ENCODE peak calls at places on chromosomes 2 and 18, in four cellular contexts. O is HL-60, V is SK-N-SH, M is HCT116. K is an unnamed sample.

GRCh38 chr2:228819701-228820100 is 451.4 kb downstream of the PID1 start:
- DNase-seq in O (no peak), V (no peak), M (no peak), K (no peak)

GRCh38 chr2:29207352-29207751 is 92.1 kb downstream of the CLIP4 start:
- DNase-seq in O (no peak), V (no peak), M (no peak), K (no peak)

GRCh38 chr18:76491801-76492668 is 3.0 kb downstream of the ZNF516 start:
- DNase-seq in O (no peak), V (peak; percentile 51), M (no peak), K (no peak)

GRCh38 chr2:236600158-236600557 is 30.5 kb downstream of the ACKR3 start:
- DNase-seq in O (no peak), V (no peak), M (no peak), K (no peak)

GRCh38 chr18:62587689-62588088 is 64.9 kb downstream of the ZCCHC2 start:
- DNase-seq in O (no peak), V (no peak), M (no peak), K (no peak)

GRCh38 chr2:28589746-28590463 is 94.0 kb downstream of the PLB1 start:
- DNase-seq in O (no peak), V (no peak), M (no peak), K (no peak)

GRCh38 chr2:42200534-42201227 is 31.5 kb downstream of the EML4 start:
- DNase-seq in O (no peak), V (no peak), M (no peak), K (no peak)

GRCh38 chr2:31255911-31256571 is 22.1 kb downstream of the EHD3 start:
- DNase-seq in O (no peak), V (no peak), M (no peak), K (no peak)

DNA sequence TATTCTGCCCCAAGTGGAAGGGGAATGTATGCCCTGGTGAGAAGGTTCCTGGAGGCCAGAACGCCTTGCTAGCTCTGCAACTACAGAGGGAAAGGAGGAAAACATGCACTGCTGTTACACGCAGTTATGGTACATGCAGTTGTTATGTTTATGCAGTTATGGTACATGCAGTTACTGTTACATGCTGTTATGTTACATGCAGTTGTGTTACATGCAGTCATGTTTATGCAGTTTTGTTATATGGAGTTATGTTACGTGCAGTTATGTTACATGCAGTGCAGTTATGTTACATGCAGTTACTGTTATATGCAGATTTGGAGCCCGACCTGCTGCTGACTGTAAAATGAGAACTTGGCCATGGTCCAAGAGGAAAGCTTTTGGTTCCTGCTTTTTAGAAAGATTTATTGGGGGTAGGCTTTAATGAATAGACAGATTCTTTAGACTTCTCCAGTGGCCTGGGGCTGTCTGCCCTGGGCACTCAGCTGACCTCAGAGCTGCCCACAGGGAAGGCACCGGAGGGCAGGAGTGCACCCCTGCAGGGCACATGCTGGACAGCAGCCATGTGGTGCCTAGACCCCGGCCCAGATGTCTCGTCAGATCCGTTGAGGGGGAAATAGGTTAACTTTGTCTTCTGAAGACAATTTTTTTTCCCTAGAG is 84.2 kb downstream of the LDLRAD4 start:
- DNase-seq in O (no peak), V (no peak), M (no peak), K (no peak)
- TF ChIP-seq REST in O (peak; percentile 63), V (no peak), M (no peak), K (no peak)

GRCh38 chr2:73386342-73386868 is 769 bp downstream of the ALMS1 start:
- DNase-seq in O (no peak), V (no peak), M (no peak), K (no peak)
- TF ChIP-seq POLR2AphosphoS5 in O (no peak), V (no peak), M (no peak), K (peak; percentile 91)

GRCh38 chr2:16971722-16972234 is 306.1 kb upstream of the CYRIA start:
- DNase-seq in O (no peak), V (no peak), M (no peak), K (no peak)

GRCh38 chr2:16973586-16974274 is 308.1 kb upstream of the CYRIA start:
- DNase-seq in O (no peak), V (no peak), M (no peak), K (no peak)

DNA sequence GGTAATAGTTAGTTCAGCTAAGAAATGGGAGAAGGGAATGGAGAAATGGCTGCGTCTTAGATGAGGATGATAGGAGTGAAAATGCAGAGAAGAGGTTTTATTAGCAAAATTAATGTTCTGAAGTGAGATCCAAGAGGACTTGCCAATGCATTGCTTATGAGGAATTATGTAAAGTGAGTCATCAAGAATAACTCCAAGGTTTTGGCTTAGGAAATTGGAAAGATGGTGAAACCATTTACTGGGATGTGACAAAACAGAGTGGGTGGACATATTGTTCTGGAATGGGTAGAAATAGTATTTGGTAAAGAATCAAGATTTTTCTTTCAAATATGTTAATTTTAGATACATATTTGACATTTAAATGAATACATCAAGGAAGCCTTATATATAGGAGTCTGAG is 306.6 kb upstream of the CYRIA start:
- DNase-seq in O (no peak), V (no peak), M (no peak), K (no peak)
- TF ChIP-seq CTCF in O (no peak), V (no peak), M (no peak), K (no peak)

GRCh38 chr18:37944871-37945270 is 379.3 kb upstream of the CELF4 start:
- DNase-seq in O (no peak), V (no peak), M (no peak), K (no peak)

GRCh38 chr18:37946324-37946723 is 380.7 kb upstream of the CELF4 start:
- DNase-seq in O (no peak), V (no peak), M (no peak), K (no peak)
- TF ChIP-seq REST in O (no peak), V (no peak), M (no peak), K (no peak)

DNA sequence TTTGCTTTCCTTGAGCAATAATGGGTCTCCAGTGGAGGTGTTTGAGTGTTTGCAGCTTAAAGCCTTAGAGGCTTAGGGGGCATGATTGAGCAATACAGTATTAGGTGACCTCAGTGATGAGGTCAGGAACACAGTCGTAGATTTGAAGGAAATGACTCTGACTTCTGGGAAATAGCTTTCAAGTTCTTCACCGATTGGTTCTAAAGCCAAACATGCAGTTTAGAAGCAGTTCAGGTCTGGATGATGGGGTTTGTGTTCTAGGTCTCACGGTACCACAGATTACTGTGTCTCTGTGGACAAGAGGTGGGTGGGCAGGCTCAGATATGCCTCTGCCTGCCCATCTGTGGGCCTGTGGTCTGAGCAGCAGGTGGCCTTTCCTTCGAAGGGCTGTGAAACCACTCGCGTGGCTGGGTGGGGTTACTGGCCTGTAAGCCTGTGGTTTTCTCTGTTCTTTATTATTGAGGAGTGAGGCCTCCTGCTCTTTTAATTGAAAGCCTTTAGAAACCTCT is 7.8 kb downstream of the MTHFD2 start:
- DNase-seq in O (no peak), V (no peak), M (no peak), K (no peak)
- TF ChIP-seq POLR2AphosphoS5 in O (no peak), V (no peak), M (no peak), K (peak; percentile 24)

GRCh38 chr2:134133622-134134312 is 120.1 kb upstream of the MGAT5 start:
- DNase-seq in O (no peak), V (no peak), M (no peak), K (no peak)
- TF ChIP-seq CTCF in O (no peak), V (no peak), M (no peak), K (no peak)

GRCh38 chr2:32738939-32739338 is 111.1 kb downstream of the TTC27 start:
- DNase-seq in O (no peak), V (no peak), M (no peak), K (no peak)

GRCh38 chr2:32741575-32741974 is 113.7 kb downstream of the TTC27 start:
- DNase-seq in O (no peak), V (no peak), M (no peak), K (no peak)

GRCh38 chr2:32742381-32742780 is 114.5 kb downstream of the TTC27 start:
- DNase-seq in O (no peak), V (no peak), M (no peak), K (no peak)

GRCh38 chr2:32743480-32744236 is 115.8 kb downstream of the TTC27 start:
- DNase-seq in O (no peak), V (no peak), M (no peak), K (no peak)

GRCh38 chr2:32739679-32740078 is 111.8 kb downstream of the TTC27 start:
- DNase-seq in O (no peak), V (no peak), M (no peak), K (no peak)
- TF ChIP-seq REST in O (no peak), V (no peak), M (no peak), K (no peak)

GRCh38 chr18:63683152-63683551 is 19.6 kb upstream of the SERPINB11 start:
- DNase-seq in O (no peak), V (no peak), M (no peak), K (no peak)

GRCh38 chr18:63676927-63677326 is 15.2 kb upstream of the SERPINB3 start:
- DNase-seq in O (no peak), V (no peak), M (no peak), K (no peak)

GRCh38 chr18:63681449-63682381 is 20.0 kb upstream of the SERPINB3 start:
- DNase-seq in O (no peak), V (no peak), M (no peak), K (no peak)

GRCh38 chr18:63677490-63678225 is 16.0 kb upstream of the SERPINB3 start:
- DNase-seq in O (peak; percentile 68), V (no peak), M (no peak), K (no peak)

GRCh38 chr18:63679820-63680606 is 18.3 kb upstream of the SERPINB3 start:
- DNase-seq in O (no peak), V (no peak), M (no peak), K (no peak)
- TF ChIP-seq POLR2AphosphoS5 in O (no peak), V (no peak), M (no peak), K (no peak)